ENCODE peak calls at places on chromosomes 5 and 9, in four cellular contexts. One of them, this sample, is unnamed.

GRCh38 chr5:152688561-152689274 is 283.6 kb upstream of the NMUR2 start:
- DNase-seq in ELR: peak
- DNase-seq in activated T-cell treated with anti-CD3 and anti-CD28 coated beads, Interleukin-2, amount 50 U/mL, for 48 hours: no peak
- DNase-seq in MCF 10A: peak
- DNase-seq in this sample: peak

GRCh38 chr9:100351508-100351907 is 1.2 kb downstream of the TEX10 start:
- DNase-seq in ELR: no peak
- DNase-seq in MCF 10A: no peak
- DNase-seq in activated T-cell treated with anti-CD3 and anti-CD28 coated beads, Interleukin-2, amount 50 U/mL, for 48 hours: no peak
- DNase-seq in this sample: peak

GRCh38 chr9:96392263-96392662 is 8.8 kb upstream of the SLC35D2 start:
- DNase-seq in MCF 10A: no peak
- DNase-seq in ELR: no peak
- DNase-seq in activated T-cell treated with anti-CD3 and anti-CD28 coated beads, Interleukin-2, amount 50 U/mL, for 48 hours: no peak
- DNase-seq in this sample: no peak

GRCh38 chr5:145579336-145579735 is 255.8 kb downstream of the PRELID2 start:
- DNase-seq in MCF 10A: no peak
- DNase-seq in activated T-cell treated with anti-CD3 and anti-CD28 coated beads, Interleukin-2, amount 50 U/mL, for 48 hours: no peak
- DNase-seq in ELR: no peak
- DNase-seq in this sample: no peak

GRCh38 chr9:2622361-2623045 is 916 bp downstream of the VLDLR start:
- DNase-seq in ELR: peak
- DNase-seq in activated T-cell treated with anti-CD3 and anti-CD28 coated beads, Interleukin-2, amount 50 U/mL, for 48 hours: peak
- DNase-seq in MCF 10A: no peak
- DNase-seq in this sample: no peak

GRCh38 chr5:157721159-157721558 is 10.1 kb upstream of the THG1L start:
- DNase-seq in activated T-cell treated with anti-CD3 and anti-CD28 coated beads, Interleukin-2, amount 50 U/mL, for 48 hours: no peak
- DNase-seq in MCF 10A: no peak
- DNase-seq in ELR: no peak
- DNase-seq in this sample: no peak

GRCh38 chr5:154829589-154830218 is 20.7 kb downstream of the FAXDC2 start:
- DNase-seq in MCF 10A: peak
- DNase-seq in ELR: peak
- DNase-seq in activated T-cell treated with anti-CD3 and anti-CD28 coated beads, Interleukin-2, amount 50 U/mL, for 48 hours: peak
- DNase-seq in this sample: peak

GRCh38 chr5:161549106-161549505 is 2.6 kb upstream of the GABRB2 start:
- DNase-seq in MCF 10A: no peak
- DNase-seq in activated T-cell treated with anti-CD3 and anti-CD28 coated beads, Interleukin-2, amount 50 U/mL, for 48 hours: no peak
- DNase-seq in ELR: no peak
- DNase-seq in this sample: no peak

GRCh38 chr5:8908055-8908683 is 637.7 kb downstream of the SEMA5A start:
- DNase-seq in ELR: peak
- DNase-seq in MCF 10A: peak
- DNase-seq in activated T-cell treated with anti-CD3 and anti-CD28 coated beads, Interleukin-2, amount 50 U/mL, for 48 hours: peak
- DNase-seq in this sample: peak

GRCh38 chr5:67815455-67816391 is 399.8 kb upstream of the PIK3R1 start:
- DNase-seq in activated T-cell treated with anti-CD3 and anti-CD28 coated beads, Interleukin-2, amount 50 U/mL, for 48 hours: no peak
- DNase-seq in ELR: no peak
- DNase-seq in MCF 10A: peak
- DNase-seq in this sample: peak

GRCh38 chr5:123094227-123094918 is 5.3 kb downstream of the PRDM6 start:
- DNase-seq in activated T-cell treated with anti-CD3 and anti-CD28 coated beads, Interleukin-2, amount 50 U/mL, for 48 hours: no peak
- DNase-seq in ELR: no peak
- DNase-seq in MCF 10A: no peak
- DNase-seq in this sample: no peak

GRCh38 chr9:106035810-106036209 is 341.5 kb downstream of the TMEM38B start:
- DNase-seq in ELR: no peak
- DNase-seq in activated T-cell treated with anti-CD3 and anti-CD28 coated beads, Interleukin-2, amount 50 U/mL, for 48 hours: no peak
- DNase-seq in MCF 10A: peak
- DNase-seq in this sample: no peak